ENCODE peak calls at places on chromosomes 5 and 9, in eight cellular contexts. W is NCI-H82, A is amniotic stem cell, R is fibroblast of mammary gland, E is NCI-H774, V is NCI-H1417 treated with DMSO at 0.1 percent for 48 hours, S is H7, K is upper lobe of right lung. H is an unnamed sample.

GRCh38 chr9:94176582-94176981 is 82.5 kb upstream of the ZNF169 start:
- DNase-seq in S (no peak), E (no peak), V (no peak), R (peak; percentile 48), K (no peak), A (no peak), W (no peak), H (no peak)

GRCh38 chr9:95297316-95297715 is 20.2 kb downstream of the FANCC start:
- DNase-seq in E (no peak), R (no peak), S (no peak), K (no peak), A (no peak), V (no peak), W (no peak), H (no peak)

GRCh38 chr9:4788703-4789102 is 4.0 kb upstream of the RCL1 start:
- DNase-seq in K (no peak), V (no peak), E (no peak), A (no peak), W (no peak), R (no peak), S (no peak), H (no peak)

GRCh38 chr5:33257807-33258491 is 182.8 kb upstream of the TARS1 start:
- DNase-seq in W (no peak), A (peak; percentile 50), S (no peak), E (no peak), K (no peak), V (no peak), R (peak; percentile 93), H (no peak)

GRCh38 chr5:169670769-169671525 is 33.9 kb downstream of the DOCK2 start:
- DNase-seq in R (no peak), K (no peak), V (no peak), S (no peak), A (no peak), W (no peak), E (no peak), H (no peak)

GRCh38 chr5:61333351-61334223 is 1.5 kb downstream of the ZSWIM6 start:
- DNase-seq in R (no peak), S (peak; percentile 77), V (no peak), W (peak; percentile 54), E (no peak), A (no peak), K (peak; percentile 82), H (peak; percentile 13)

GRCh38 chr9:115164511-115164974 is 46.6 kb upstream of the TNC start:
- DNase-seq in R (peak; percentile 19), V (no peak), W (peak; percentile 21), K (no peak), S (peak; percentile 30), E (no peak), A (no peak), H (no peak)

GRCh38 chr9:127163409-127163808 is 41.0 kb upstream of the ANGPTL2 start:
- DNase-seq in A (peak; percentile 7), E (no peak), V (no peak), R (peak; percentile 87), W (no peak), K (no peak), S (no peak), H (no peak)

GRCh38 chr5:172940242-172941066 is 18.8 kb upstream of the RPL26L1 start:
- DNase-seq in S (no peak), R (no peak), V (no peak), W (peak; percentile 57), K (peak; percentile 84), A (no peak), E (no peak), H (no peak)

GRCh38 chr5:17185776-17186175 is 31.7 kb upstream of the BASP1 start:
- DNase-seq in S (no peak), K (no peak), W (no peak), R (peak; percentile 96), E (no peak), V (no peak), A (peak; percentile 51), H (no peak)

GRCh38 chr5:180395540-180396274 is 42.6 kb upstream of the GFPT2 start:
- DNase-seq in A (no peak), R (peak; percentile 38), V (no peak), W (no peak), S (no peak), K (peak; percentile 43), E (no peak), H (peak; percentile 4)

GRCh38 chr5:33969572-33970452 is 14.7 kb downstream of the SLC45A2 start:
- DNase-seq in V (no peak), K (no peak), W (peak; percentile 57), S (peak; percentile 66), R (peak; percentile 69), E (peak; percentile 49), A (peak; percentile 40), H (peak; percentile 34)

GRCh38 chr5:177103523-177104253 is 17.0 kb downstream of the FGFR4 start:
- DNase-seq in W (peak; percentile 71), R (peak; percentile 16), E (no peak), V (no peak), K (no peak), A (no peak), S (peak; percentile 28), H (no peak)

GRCh38 chr5:180670586-180671359 is 21.4 kb upstream of the FLT4 start:
- DNase-seq in E (peak; percentile 68), W (peak; percentile 66), A (no peak), V (no peak), R (peak; percentile 48), K (no peak), S (peak; percentile 75), H (peak; percentile 73)

GRCh38 chr5:157309796-157310195 is 43.9 kb downstream of the CYFIP2 start:
- DNase-seq in K (no peak), V (no peak), R (no peak), A (no peak), E (no peak), W (no peak), S (peak; percentile 63), H (no peak)

H was measured in K562.